ENCODE peak calls at places on chromosomes 2 and 18, in five cellular contexts. Q is NT2/D1; X is spleen; O is HCT116; U is CD4-positive, alpha-beta T cell. B is an unnamed sample. For H3K27me3, the result is how much of the 10 kb centered on the place peaks cover.

GRCh38 chr2:110770308-110770695 is 37.9 kb downstream of the ACOXL start:
- DNase-seq in Q (no peak), X (no peak), O (no peak), U (no peak), B (no peak)

GRCh38 chr2:48852938-48853337 is 97.4 kb upstream of the LHCGR start:
- DNase-seq in Q (no peak), X (no peak), O (no peak), U (no peak), B (no peak)

GRCh38 chr2:226080323-226080722 is 680.8 kb downstream of the NYAP2 start:
- DNase-seq in Q (no peak), X (no peak), O (no peak), U (no peak), B (no peak)

GRCh38 chr2:236178921-236179652 is 10.9 kb upstream of the GBX2 start:
- DNase-seq in Q (no peak), X (no peak), O (no peak), U (no peak), B (no peak)

GRCh38 chr2:180222642-180223041 is 215.5 kb upstream of the CWC22 start:
- DNase-seq in Q (no peak), X (no peak), O (no peak), U (no peak), B (no peak)

GRCh38 chr2:166773268-166773949 is 114.9 kb upstream of the XIRP2 start:
- DNase-seq in Q (no peak), X (no peak), O (no peak), U (no peak), B (no peak)

GRCh38 chr2:1286929-1287328 is 126.3 kb upstream of the TPO start:
- DNase-seq in Q (no peak), X (no peak), O (no peak), U (no peak), B (no peak)

GRCh38 chr2:201362396-201362795 is 5.3 kb upstream of the FLACC1 start:
- DNase-seq in Q (no peak), X (no peak), O (no peak), U (no peak), B (no peak)

GRCh38 chr2:173288561-173288960 is 66.1 kb upstream of the CDCA7 start:
- DNase-seq in Q (no peak), X (no peak), O (no peak), U (no peak), B (no peak)

GRCh38 chr2:232668805-232669444 is 28.2 kb upstream of the GIGYF2 start:
- DNase-seq in Q (no peak), X (no peak), O (peak), U (no peak), B (no peak)

GRCh38 chr2:111715987-111716900 is 167.7 kb downstream of the ANAPC1 start:
- DNase-seq in Q (no peak), X (peak), O (no peak), U (no peak), B (no peak)

GRCh38 chr18:67672142-67672541 is 155.6 kb upstream of the DSEL start:
- DNase-seq in Q (no peak), X (no peak), O (no peak), U (no peak), B (no peak)

GRCh38 chr2:162968306-162968705 is 129.7 kb upstream of the KCNH7 start:
- DNase-seq in Q (no peak), X (no peak), O (no peak), U (no peak), B (no peak)

GRCh38 chr2:241797441-241798080 is 11.4 kb upstream of the NEU4 start:
- DNase-seq in Q (no peak), X (peak), O (no peak), U (no peak), B (peak)

GRCh38 chr2:223947711-223948205 is 2.6 kb upstream of the WDFY1 start:
- DNase-seq in Q (no peak), X (no peak), O (no peak), U (no peak), B (no peak)

GRCh38 chr2:95530734-95531133 is 46.2 kb upstream of the TRIM43B start:
- DNase-seq in Q (no peak), X (no peak), O (no peak), U (no peak), B (no peak)

GRCh38 chr2:201234167-201235139 is 25.9 kb upstream of the CASP8 start:
- DNase-seq in Q (no peak), X (no peak), O (no peak), U (no peak), B (no peak)

GRCh38 chr2:50346104-50346503 is 685.8 kb downstream of the NRXN1 start:
- DNase-seq in Q (no peak), X (peak), O (no peak), U (no peak), B (no peak)

GRCh38 chr2:231245253-231246094 is 47.0 kb downstream of the ARMC9 start:
- DNase-seq in Q (no peak), X (no peak), O (no peak), U (no peak), B (no peak)

GRCh38 chr2:238848941-238849853 is 1.3 kb downstream of the TWIST2 start:
- DNase-seq in Q (no peak), X (no peak), O (no peak), U (no peak), B (no peak)

GRCh38 chr2:134361648-134362047 is 107.8 kb downstream of the MGAT5 start:
- DNase-seq in Q (no peak), X (no peak), O (no peak), U (no peak), B (no peak)

GRCh38 chr2:2600466-2600865 is 269.4 kb upstream of the MYT1L start:
- DNase-seq in Q (no peak), X (no peak), O (no peak), U (no peak), B (no peak)

GRCh38 chr2:3023531-3023930 is 354.1 kb downstream of the EIPR1 start:
- DNase-seq in Q (no peak), X (no peak), O (no peak), U (no peak), B (no peak)

GRCh38 chr18:77006305-77007175 is 126.0 kb downstream of the MBP start:
- DNase-seq in Q (peak), X (no peak), O (no peak), U (no peak), B (peak)

GRCh38 chr18:61459896-61460295 is 126.7 kb downstream of the CDH20 start:
- DNase-seq in Q (no peak), X (no peak), O (no peak), U (no peak), B (no peak)

GRCh38 chr2:61722800-61723199 is 131.1 kb downstream of the FAM161A start:
- DNase-seq in Q (no peak), X (no peak), O (no peak), U (no peak), B (no peak)

GRCh38 chr18:22591231-22591630 is 173.5 kb upstream of the CTAGE1 start:
- DNase-seq in Q (no peak), X (no peak), O (no peak), U (no peak), B (no peak)

GRCh38 chr2:206201075-206201848 is 41.6 kb downstream of the EEF1B2 start:
- DNase-seq in Q (no peak), X (no peak), O (no peak), U (no peak), B (no peak)

GRCh38 chr2:210224660-210225460 is at the start of gene ACADL:
- DNase-seq in Q (no peak), X (peak), O (no peak), U (no peak), B (peak)

GRCh38 chr2:196230460-196230859 is 59.1 kb upstream of the STK17B start:
- DNase-seq in Q (no peak), X (no peak), O (no peak), U (no peak), B (no peak)

GRCh38 chr2:118510807-118511206 is 336.6 kb downstream of the EN1 start:
- DNase-seq in Q (no peak), X (no peak), O (no peak), U (no peak), B (no peak)

GRCh38 chr2:231667497-231667896 is 40.8 kb upstream of the PTMA start:
- DNase-seq in Q (no peak), X (no peak), O (no peak), U (no peak), B (no peak)

GRCh38 chr2:136909777-136910176 is 144.4 kb downstream of the THSD7B start:
- DNase-seq in Q (no peak), X (no peak), O (no peak), U (no peak), B (no peak)

GRCh38 chr2:48749820-48750739 is 5.4 kb downstream of the LHCGR start:
- DNase-seq in Q (no peak), X (no peak), O (no peak), U (no peak), B (no peak)

GRCh38 chr2:10220516-10221391 is 82.0 kb upstream of the HPCAL1 start:
- DNase-seq in Q (no peak), X (peak), O (no peak), U (no peak), B (no peak)

GRCh38 chr2:58428553-58429284 is 187.6 kb upstream of the FANCL start:
- DNase-seq in Q (peak), X (peak), O (no peak), U (no peak), B (no peak)

GRCh38 chr2:19911799-19912509 is 10.2 kb upstream of the TTC32 start:
- DNase-seq in Q (no peak), X (no peak), O (peak), U (no peak), B (no peak)

GRCh38 chr2:28137221-28137620 is 246.7 kb downstream of the BABAM2 start:
- DNase-seq in Q (no peak), X (no peak), O (no peak), U (no peak), B (no peak)

GRCh38 chr2:150548527-150548926 is 61.1 kb upstream of the RND3 start:
- DNase-seq in Q (peak), X (no peak), O (peak), U (no peak), B (no peak)

GRCh38 chr2:240225116-240225515 is 84.7 kb upstream of the OTOS start:
- DNase-seq in Q (no peak), X (peak), O (no peak), U (no peak), B (no peak)
- H3K27me3 ChIP-seq in Q (under half), X (under half), O (under half), U (under half), B (under half)

GRCh38 chr2:44952143-44952805 is 10.8 kb downstream of the SIX3 start:
- DNase-seq in Q (no peak), X (no peak), O (peak), U (no peak), B (no peak)
- H3K27me3 ChIP-seq in Q (half or more), X (under half), O (under half), U (half or more), B (half or more)

GRCh38 chr18:59690216-59691045 is 6.8 kb downstream of the CCBE1 start:
- DNase-seq in Q (peak), X (no peak), O (no peak), U (no peak), B (no peak)

GRCh38 chr18:59694824-59695223 is 2.4 kb downstream of the CCBE1 start:
- DNase-seq in Q (no peak), X (no peak), O (no peak), U (no peak), B (no peak)

GRCh38 chr18:59695551-59695950 is 1.7 kb downstream of the CCBE1 start:
- DNase-seq in Q (no peak), X (no peak), O (no peak), U (no peak), B (no peak)

GRCh38 chr18:59691046-59691395 is 6.2 kb downstream of the CCBE1 start:
- DNase-seq in Q (no peak), X (no peak), O (no peak), U (no peak), B (no peak)

GRCh38 chr18:59691996-59692395 is 5.2 kb downstream of the CCBE1 start:
- DNase-seq in Q (no peak), X (no peak), O (no peak), U (no peak), B (no peak)
- H3K27me3 ChIP-seq in Q (under half), X (under half), O (under half), U (under half), B (under half)

GRCh38 chr2:70959271-70959761 is 19.1 kb upstream of the ANKRD53 start:
- DNase-seq in Q (no peak), X (peak), O (no peak), U (no peak), B (peak)
- H3K27me3 ChIP-seq in Q (under half), X (under half), O (under half), U (under half), B (under half)

GRCh38 chr2:146444085-146444484 is 1400.7 kb upstream of the ACVR2A start:
- DNase-seq in Q (no peak), X (no peak), O (no peak), U (no peak), B (no peak)

DNA sequence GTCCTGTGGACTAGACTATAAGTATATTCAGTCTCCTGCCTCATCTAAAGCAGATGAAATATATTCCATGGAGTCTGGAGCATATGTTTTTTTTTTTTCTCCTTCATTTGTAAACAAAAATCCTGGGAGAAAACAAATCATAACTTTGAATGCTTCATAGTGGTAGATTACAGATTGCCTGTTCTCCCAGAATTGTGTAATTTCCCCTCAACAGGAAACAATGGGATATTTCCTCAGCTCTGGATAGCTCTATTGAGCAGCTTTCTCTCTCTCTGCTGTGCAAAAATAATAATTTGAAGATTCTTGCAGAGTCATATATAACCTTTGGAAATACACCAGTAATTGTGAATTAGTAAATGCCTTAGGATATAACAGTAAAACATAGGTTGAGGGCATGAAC is 1406.6 kb upstream of the ACVR2A start:
- DNase-seq in Q (no peak), X (no peak), O (no peak), U (no peak), B (no peak)
- H3K27me3 ChIP-seq in Q (under half), X (under half), O (under half), U (under half), B (under half)

GRCh38 chr2:130763405-130763804 is 8.1 kb downstream of the AMER3 start:
- DNase-seq in Q (no peak), X (peak), O (no peak), U (no peak), B (no peak)

GRCh38 chr2:130762031-130762909 is 6.9 kb downstream of the AMER3 start:
- DNase-seq in Q (no peak), X (peak), O (no peak), U (no peak), B (no peak)

GRCh38 chr2:130759906-130760753 is 4.8 kb downstream of the AMER3 start:
- DNase-seq in Q (no peak), X (no peak), O (no peak), U (no peak), B (no peak)

GRCh38 chr2:130762910-130763385 is 7.6 kb downstream of the AMER3 start:
- DNase-seq in Q (no peak), X (peak), O (no peak), U (no peak), B (no peak)

DNA sequence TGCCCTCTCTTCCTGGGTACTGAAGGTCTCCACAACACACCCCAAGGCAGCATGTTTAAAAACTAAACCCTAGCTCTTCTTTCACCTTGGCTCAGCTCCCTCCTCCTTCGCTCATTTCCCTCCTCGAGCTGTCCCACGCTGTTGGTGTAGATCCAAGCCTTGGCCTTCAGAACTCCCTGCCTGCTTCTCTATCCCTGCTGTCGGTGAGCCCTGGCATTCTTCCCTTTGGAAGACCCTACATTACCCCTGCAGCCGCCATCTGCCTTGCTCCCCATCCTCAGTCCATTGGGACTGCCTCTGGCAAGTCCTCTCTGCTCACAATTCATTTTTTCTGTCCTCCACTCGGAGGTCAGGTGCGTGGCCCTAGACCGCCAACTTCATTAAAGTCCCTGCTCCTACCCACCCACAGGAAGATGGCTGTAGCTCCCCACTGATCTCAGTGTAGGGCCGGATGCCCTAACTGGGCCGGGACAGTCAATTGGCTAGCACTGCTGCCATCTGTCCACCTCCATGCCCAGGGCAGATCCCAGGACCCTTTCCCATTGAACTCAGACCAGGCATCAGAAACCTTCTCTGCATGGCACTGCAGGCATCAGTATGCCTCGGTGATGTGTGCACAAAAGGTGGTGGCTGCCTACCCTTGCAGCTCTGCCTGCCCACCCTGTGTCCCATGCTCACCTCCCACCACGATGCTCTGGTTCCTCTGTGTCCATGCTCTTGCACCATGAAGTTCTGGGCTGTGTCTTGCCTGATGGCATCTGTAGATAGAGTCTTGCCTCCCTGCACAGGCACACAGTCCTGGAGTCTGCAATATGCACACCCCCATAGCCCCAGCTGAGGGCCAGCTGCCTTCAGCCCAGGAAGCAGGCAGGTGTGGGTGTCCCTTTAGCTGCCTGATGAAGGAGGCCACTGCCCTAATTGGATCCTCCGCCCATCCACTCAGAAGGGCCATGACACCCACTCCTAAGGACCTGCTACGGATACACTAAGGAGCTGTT is 5.7 kb downstream of the AMER3 start:
- DNase-seq in Q (no peak), X (peak), O (no peak), U (no peak), B (no peak)
- H3K27me3 ChIP-seq in Q (under half), X (under half), O (under half), U (under half), B (under half)

B was measured in upper lobe of right lung.